ENCODE peak calls at places on chromosomes 2 and 18, in ten cellular contexts. T, L, J, G, N, Y, F, R, W and V are unnamed samples.

GRCh38 chr2:37985333-37985732 is 60.2 kb downstream of the RMDN2 start:
- DNase-seq in G (peak; percentile 82), N (no peak), T (no peak), W (no peak), L (no peak), J (no peak), Y (no peak), F (peak; percentile 79), R (no peak), V (no peak)

GRCh38 chr2:45812039-45812500 is 160.6 kb downstream of the PRKCE start:
- DNase-seq in L (no peak), Y (no peak), F (peak; percentile 76), J (no peak), N (no peak), R (no peak), T (no peak), G (peak; percentile 82), W (no peak), V (no peak)

GRCh38 chr2:28652217-28652616 is 99.4 kb upstream of the PPP1CB start:
- DNase-seq in G (peak; percentile 63), F (peak; percentile 41), N (no peak), Y (no peak), L (no peak), R (no peak), J (no peak), W (no peak), T (no peak), V (no peak)

GRCh38 chr2:52347292-52347691 is 1315.4 kb upstream of the NRXN1 start:
- DNase-seq in J (no peak), R (no peak), W (no peak), F (no peak), T (no peak), Y (no peak), L (no peak), N (no peak), G (no peak), V (no peak)

GRCh38 chr2:45283764-45284620 is 274.7 kb upstream of the SIX2 start:
- DNase-seq in F (peak; percentile 84), R (no peak), T (no peak), W (no peak), G (peak; percentile 87), Y (no peak), L (no peak), J (peak; percentile 60), N (peak; percentile 31), V (no peak)

GRCh38 chr2:550860-551259 is 126.3 kb downstream of the TMEM18 start:
- DNase-seq in T (no peak), J (no peak), W (no peak), L (no peak), F (no peak), R (no peak), G (no peak), Y (no peak), N (no peak), V (no peak)

GRCh38 chr2:235577404-235578330 is 83.8 kb downstream of the AGAP1 start:
- DNase-seq in L (no peak), J (no peak), N (no peak), G (peak; percentile 33), W (no peak), F (no peak), Y (peak; percentile 32), T (no peak), R (no peak), V (peak; percentile 41)

GRCh38 chr2:42547014-42547413 is 21.4 kb upstream of the MTA3 start:
- DNase-seq in Y (no peak), J (no peak), W (no peak), N (no peak), R (no peak), L (peak; percentile 5), G (no peak), F (no peak), T (no peak), V (no peak)

GRCh38 chr2:74119324-74119723 is 28.4 kb downstream of the BOLA3 start:
- DNase-seq in G (no peak), F (no peak), J (no peak), N (no peak), Y (no peak), T (no peak), R (no peak), W (no peak), L (no peak), V (no peak)

GRCh38 chr2:190451561-190452176 is 43.5 kb downstream of the MFSD6 start:
- DNase-seq in L (no peak), Y (no peak), F (no peak), W (no peak), J (no peak), N (no peak), T (no peak), G (peak; percentile 25), R (no peak), V (no peak)

GRCh38 chr18:73645175-73645715 is 502.4 kb downstream of the FBXO15 start:
- DNase-seq in N (no peak), Y (no peak), L (no peak), W (no peak), R (no peak), F (peak; percentile 23), G (peak; percentile 57), J (no peak), T (no peak), V (no peak)

GRCh38 chr18:57050314-57050949 is 96.5 kb upstream of the BOD1L2 start:
- DNase-seq in T (no peak), L (no peak), Y (no peak), N (no peak), J (no peak), G (no peak), W (no peak), R (peak; percentile 78), F (no peak), V (no peak)

GRCh38 chr2:119064567-119064966 is 94.0 kb downstream of the C1QL2 start:
- DNase-seq in N (no peak), J (no peak), F (no peak), G (no peak), L (no peak), R (no peak), W (no peak), T (no peak), Y (no peak), V (no peak)

GRCh38 chr2:151051584-151052220 is 210.0 kb downstream of the RBM43 start:
- DNase-seq in J (no peak), F (peak; percentile 60), W (no peak), Y (peak; percentile 24), R (peak; percentile 11), L (peak; percentile 33), N (no peak), T (peak; percentile 33), G (no peak), V (peak; percentile 38)

DNA sequence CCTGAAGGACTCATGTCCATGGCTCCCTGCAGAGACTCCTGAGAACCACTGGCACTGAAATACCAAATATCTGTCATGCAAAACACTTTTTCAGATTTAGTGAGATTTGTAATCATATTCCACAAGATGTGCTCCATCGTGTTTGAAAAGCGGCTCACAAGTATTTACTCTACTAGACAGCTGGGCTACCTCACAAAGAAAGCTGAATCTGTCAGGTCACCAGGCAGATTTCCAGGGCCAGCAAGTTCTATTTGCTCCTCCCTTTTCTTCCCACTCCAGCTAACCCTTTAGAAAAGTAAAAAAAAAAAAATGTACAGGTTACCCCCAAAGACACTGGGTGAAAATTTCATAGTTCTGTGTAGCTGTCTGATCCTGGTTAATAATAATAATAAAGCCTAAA is 22.9 kb downstream of the WIPF1 start:
- DNase-seq in R (no peak), W (no peak), J (no peak), T (no peak), N (no peak), G (no peak), Y (peak; percentile 33), L (no peak), F (peak; percentile 20), V (no peak)
- H3K36me3 ChIP-seq in R (no peaks in the 10 kb centered on the region), W (no peaks in the 10 kb centered on the region), J (peaks cover 6% of the 10 kb centered on the region), T (peaks cover 99% of the 10 kb centered on the region), N (peaks cover 21% of the 10 kb centered on the region), G (peaks cover 12% of the 10 kb centered on the region), Y (no peaks in the 10 kb centered on the region), L (peaks cover 33% of the 10 kb centered on the region), F (no peaks in the 10 kb centered on the region), V (no peaks in the 10 kb centered on the region)

GRCh38 chr2:136117391-136117841 is 533 bp downstream of the CXCR4 start:
- DNase-seq in Y (no peak), N (no peak), F (peak; percentile 14), J (peak; percentile 58), W (peak; percentile 67), L (no peak), T (no peak), G (peak; percentile 36), R (peak; percentile 35), V (peak; percentile 62)

GRCh38 chr2:136114392-136114791 is 3.6 kb downstream of the CXCR4 start:
- DNase-seq in N (no peak), W (no peak), Y (no peak), L (peak; percentile 41), T (peak; percentile 44), J (no peak), R (no peak), F (no peak), G (no peak), V (no peak)

GRCh38 chr2:136115183-136115751 is 2.7 kb downstream of the CXCR4 start:
- DNase-seq in Y (no peak), T (peak; percentile 58), G (no peak), N (no peak), R (no peak), L (peak; percentile 54), J (no peak), W (no peak), F (no peak), V (no peak)

GRCh38 chr2:136116813-136117390 is 1.0 kb downstream of the CXCR4 start:
- DNase-seq in N (no peak), Y (no peak), L (peak; percentile 86), J (peak; percentile 71), R (peak; percentile 44), W (peak; percentile 70), T (peak; percentile 80), F (peak; percentile 6), G (no peak), V (peak; percentile 79)

GRCh38 chr2:136116111-136116812 is 1.7 kb downstream of the CXCR4 start:
- DNase-seq in N (no peak), J (peak; percentile 87), R (peak; percentile 60), F (no peak), W (peak; percentile 85), Y (no peak), L (peak; percentile 95), T (peak; percentile 85), G (no peak), V (peak; percentile 58)
- H3K27me3 ChIP-seq in N (no peaks in the 10 kb centered on the region), J (no peaks in the 10 kb centered on the region), R (peaks cover 78% of the 10 kb centered on the region), F (peaks cover 50% of the 10 kb centered on the region), W (peaks cover 52% of the 10 kb centered on the region), Y (peaks cover 6% of the 10 kb centered on the region), L (no peaks in the 10 kb centered on the region), T (peaks cover 2% of the 10 kb centered on the region), G (peaks cover 64% of the 10 kb centered on the region), V (peaks cover 50% of the 10 kb centered on the region)

DNA sequence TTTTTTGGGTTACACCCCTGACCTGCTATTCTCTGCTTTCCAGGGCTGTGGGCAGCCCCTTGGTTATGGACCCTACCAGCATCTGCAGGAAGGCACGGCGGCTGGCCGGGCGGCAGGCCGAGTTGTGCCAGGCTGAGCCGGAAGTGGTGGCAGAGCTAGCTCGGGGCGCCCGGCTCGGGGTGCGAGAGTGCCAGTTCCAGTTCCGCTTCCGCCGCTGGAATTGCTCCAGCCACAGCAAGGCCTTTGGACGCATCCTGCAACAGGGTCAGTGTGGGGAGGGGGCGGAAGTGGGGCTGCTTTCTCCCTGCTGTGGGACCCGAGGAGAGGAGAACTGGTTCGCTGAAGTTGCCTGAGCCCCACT is 9.7 kb upstream of the WNT10A start:
- DNase-seq in G (no peak), R (peak; percentile 27), J (peak; percentile 74), W (no peak), N (no peak), L (no peak), T (no peak), Y (no peak), F (no peak), V (peak; percentile 71)
- H3K4me3 ChIP-seq in G (no peak overlapping the region), R (no peak overlapping the region), J (no peak overlapping the region), W (no peak overlapping the region), N (peak overlapping the region; percentile 67), L (peak overlapping the region; percentile 44), T (no peak overlapping the region), Y (no peak overlapping the region), F (no peak overlapping the region), V (no peak overlapping the region)

GRCh38 chr2:15633971-15634346 is 42.3 kb downstream of the DDX1 start:
- DNase-seq in W (no peak), R (no peak), G (no peak), F (no peak), L (no peak), J (no peak), Y (no peak), N (no peak), T (no peak), V (no peak)
- H3K36me3 ChIP-seq in W (no peaks in the 10 kb centered on the region), R (peaks cover 3% of the 10 kb centered on the region), G (peaks cover 50% of the 10 kb centered on the region), F (peaks cover 25% of the 10 kb centered on the region), L (no peaks in the 10 kb centered on the region), J (no peaks in the 10 kb centered on the region), Y (peaks cover 18% of the 10 kb centered on the region), N (peaks cover 14% of the 10 kb centered on the region), T (peaks cover 67% of the 10 kb centered on the region), V (peaks cover 18% of the 10 kb centered on the region)